ENCODE peak calls at places on chromosome 5, in five cellular contexts. C is body of pancreas, B is WERI-Rb-1, S is IMR-90, P is dorsolateral prefrontal cortex. Y is an unnamed sample.

GRCh38 chr5:119171686-119172085 is 100.8 kb downstream of the DMXL1 start:
- DNase-seq in C (no peak), S (no peak), P (no peak), B (no peak), Y (no peak)

GRCh38 chr5:55903121-55903701 is 52.1 kb downstream of the IL31RA start:
- DNase-seq in C (no peak), S (peak), P (no peak), B (no peak), Y (no peak)

GRCh38 chr5:5103249-5103648 is 36.9 kb upstream of the ADAMTS16 start:
- DNase-seq in B (no peak), C (no peak), S (no peak), P (no peak), Y (no peak)

GRCh38 chr5:139419226-139419625 is 15.3 kb upstream of the SPATA24 start:
- DNase-seq in P (no peak), B (no peak), C (no peak), S (no peak), Y (no peak)

GRCh38 chr5:57338068-57338848 is 144.4 kb downstream of the ACTBL2 start:
- DNase-seq in S (no peak), C (peak), B (peak), P (no peak), Y (no peak)

GRCh38 chr5:167771565-167771964 is 519.9 kb upstream of the WWC1 start:
- DNase-seq in C (no peak), P (no peak), B (no peak), S (no peak), Y (no peak)

GRCh38 chr5:16534280-16534679 is 68.7 kb upstream of the ZNF622 start:
- DNase-seq in B (no peak), P (no peak), S (no peak), C (no peak), Y (no peak)

GRCh38 chr5:67963789-67964519 is 251.6 kb upstream of the PIK3R1 start:
- DNase-seq in S (no peak), C (peak), P (no peak), B (no peak), Y (no peak)

GRCh38 chr5:79577693-79578092 is 34.5 kb upstream of the TENT2 start:
- DNase-seq in B (no peak), S (no peak), P (no peak), C (no peak), Y (no peak)

GRCh38 chr5:15938961-15939360 is 240.6 kb downstream of the MARCHF11 start:
- DNase-seq in P (no peak), S (peak), C (no peak), B (no peak), Y (peak)

GRCh38 chr5:56833325-56833724 is 18.0 kb downstream of the MAP3K1 start:
- DNase-seq in B (peak), S (no peak), P (no peak), C (peak), Y (no peak)

GRCh38 chr5:157870837-157871834 is 12.2 kb upstream of the CLINT1 start:
- DNase-seq in S (peak), B (no peak), P (no peak), C (no peak), Y (peak)

GRCh38 chr5:96595300-96596090 is 66.7 kb upstream of the CAST start:
- DNase-seq in P (no peak), C (no peak), B (no peak), S (no peak), Y (no peak)

GRCh38 chr5:132182366-132183040 is 45.1 kb downstream of the P4HA2 start:
- DNase-seq in B (no peak), S (no peak), C (no peak), P (no peak), Y (peak)

GRCh38 chr5:132065351-132065937 is 5.0 kb downstream of the IL3 start:
- DNase-seq in C (peak), S (peak), P (peak), B (peak), Y (peak)

GRCh38 chr5:118592234-118592633 is 396.1 kb downstream of the DTWD2 start:
- DNase-seq in S (no peak), B (no peak), C (no peak), P (no peak), Y (no peak)

GRCh38 chr5:9207820-9208418 is 338.0 kb downstream of the SEMA5A start:
- DNase-seq in B (no peak), S (peak), C (no peak), P (no peak), Y (peak)

GRCh38 chr5:143064207-143064606 is 294.0 kb downstream of the ARHGAP26 start:
- DNase-seq in S (peak), P (no peak), B (no peak), C (no peak), Y (no peak)

GRCh38 chr5:122150128-122150685 is 20.9 kb downstream of the ZNF474 start:
- DNase-seq in C (no peak), P (no peak), B (no peak), S (peak), Y (no peak)

GRCh38 chr5:175133185-175133584 is 310.8 kb downstream of the DRD1 start:
- DNase-seq in B (no peak), C (no peak), P (no peak), S (no peak), Y (no peak)
- TF ChIP-seq CTCF in B (no peak), C (no peak), P (no peak), S (no peak), Y (no peak)

DNA sequence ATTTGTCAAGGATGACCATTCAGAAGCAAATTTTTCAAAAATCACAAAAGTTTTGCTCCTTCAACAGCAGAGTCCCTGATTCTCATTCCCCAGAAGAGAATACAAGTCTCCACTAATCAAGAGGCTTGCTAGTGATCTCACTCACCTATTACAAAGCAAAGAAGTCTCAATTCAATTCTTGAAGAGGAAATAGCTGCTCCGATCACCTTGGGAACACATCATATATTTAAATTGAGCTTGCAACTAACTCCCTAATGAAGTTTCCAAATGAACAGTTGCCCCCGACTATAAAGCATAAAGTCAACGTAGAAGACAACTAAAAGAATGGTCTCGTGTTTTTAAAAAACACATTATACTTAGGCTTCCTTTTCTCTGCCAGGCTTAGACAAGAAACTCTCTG is 1.6 kb downstream of the LIFR start:
- DNase-seq in C (no peak), P (no peak), S (no peak), B (no peak), Y (no peak)
- H3K4me3 ChIP-seq in C (no peak), P (peak), S (peak), B (no peak), Y (peak)

DNA sequence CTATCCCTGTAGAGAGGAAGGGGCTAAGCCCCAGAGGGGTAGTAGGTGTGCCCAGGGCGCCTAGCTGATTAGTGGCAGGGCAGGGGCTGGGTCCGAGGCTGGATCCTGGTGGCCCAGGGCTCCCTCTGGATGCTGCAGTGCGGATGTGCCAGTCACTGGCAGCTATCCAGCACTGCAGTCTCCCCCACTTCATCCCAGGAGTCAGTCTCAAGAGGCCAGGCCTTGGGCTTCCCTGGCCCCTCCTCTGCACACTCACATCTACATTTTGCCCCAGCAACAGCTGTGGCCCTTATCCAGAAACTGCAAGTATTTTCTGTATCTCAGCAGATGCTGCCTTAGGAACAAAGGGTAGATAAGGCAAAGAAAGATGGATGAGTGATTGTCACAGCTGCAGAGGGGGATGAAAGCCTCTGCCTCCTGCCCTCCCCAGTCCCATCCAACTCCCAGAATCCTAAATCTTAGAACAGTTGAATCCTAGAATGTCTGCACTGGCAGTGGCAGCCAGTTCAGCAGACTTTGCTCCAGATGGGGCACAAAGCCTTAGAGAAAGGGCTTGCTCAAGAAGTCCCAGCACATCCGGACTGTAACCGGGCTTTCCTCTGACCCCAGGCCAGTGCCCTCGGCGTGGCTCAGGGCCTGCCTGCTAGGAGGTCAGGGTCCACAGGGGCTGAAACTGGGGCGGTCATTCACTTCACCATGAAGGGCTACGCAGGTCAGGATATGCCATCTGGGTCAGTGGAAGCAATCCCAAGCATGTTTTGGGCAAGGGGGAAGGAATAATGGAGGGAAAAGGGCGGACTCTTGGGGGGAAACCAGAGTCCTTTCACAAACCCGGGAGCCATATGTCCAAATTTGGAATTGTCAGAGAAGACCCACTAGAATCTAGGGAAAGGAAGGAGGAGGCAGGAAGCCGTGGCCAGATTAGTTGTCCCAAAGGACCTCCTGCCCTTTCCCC is 1.5 kb downstream of the ANXA6 start:
- DNase-seq in P (no peak), C (peak), S (peak), B (no peak), Y (peak)
- TF ChIP-seq CTCF in P (no peak), C (no peak), S (no peak), B (no peak), Y (no peak)

GRCh38 chr5:124952566-124952965 is 206.1 kb upstream of the ZNF608 start:
- DNase-seq in B (no peak), C (no peak), S (no peak), P (no peak), Y (no peak)

GRCh38 chr5:124951105-124951504 is 204.7 kb upstream of the ZNF608 start:
- DNase-seq in B (no peak), C (no peak), S (no peak), P (no peak), Y (no peak)

GRCh38 chr5:124949862-124950261 is 203.4 kb upstream of the ZNF608 start:
- DNase-seq in C (no peak), S (no peak), B (no peak), P (no peak), Y (no peak)

GRCh38 chr5:124951676-124952075 is 205.2 kb upstream of the ZNF608 start:
- DNase-seq in P (no peak), S (no peak), C (no peak), B (no peak), Y (no peak)

GRCh38 chr5:124952079-124952478 is 205.6 kb upstream of the ZNF608 start:
- DNase-seq in C (no peak), S (peak), B (no peak), P (no peak), Y (no peak)
- H3K4me3 ChIP-seq in C (no peak), S (no peak), B (no peak), P (no peak), Y (no peak)

Y was measured in foreskin fibroblast.